ENCODE peak calls at places on chromosomes 11 and 22, in eight cellular contexts. P is ovary, L is fibroblast of lung, Z is MM.1S, U is tibial artery, I is cardiac muscle cell, Y is body of pancreas, T is DND-41. J is an unnamed sample.
A peak's percentile ranks its signal among the peaks of the same experiment; 100 is the strongest.

GRCh38 chr11:3222941-3223905 is 4.6 kb upstream of the MRGPRG start:
- DNase-seq in P (no peak), L (no peak), Z (peak; percentile 86), U (peak; percentile 60), I (no peak), Y (no peak), T (peak; percentile 83), J (no peak)

GRCh38 chr11:2777871-2778629 is 78.3 kb upstream of the KCNQ1OT1 start:
- DNase-seq in P (peak; percentile 43), L (no peak), Z (peak; percentile 64), U (peak; percentile 67), I (no peak), Y (peak; percentile 24), T (no peak), J (no peak)

GRCh38 chr11:60919956-60920355 is 4.3 kb upstream of the TMEM132A start:
- DNase-seq in P (no peak), L (no peak), Z (no peak), U (no peak), I (peak; percentile 45), Y (no peak), T (no peak), J (no peak)

GRCh38 chr22:48783821-48784266 is 1043.8 kb downstream of the BRD1 start:
- DNase-seq in P (no peak), L (no peak), Z (no peak), U (peak; percentile 37), I (no peak), Y (no peak), T (no peak), J (no peak)

GRCh38 chr11:127791844-127792243 is 791.3 kb upstream of the KIRREL3 start:
- DNase-seq in P (no peak), L (no peak), Z (no peak), U (no peak), I (no peak), Y (no peak), T (no peak), J (no peak)

GRCh38 chr22:44497218-44497903 is 672 bp downstream of the RTL6 start:
- DNase-seq in P (peak; percentile 25), L (peak; percentile 70), Z (no peak), U (no peak), I (peak; percentile 45), Y (peak; percentile 25), T (peak; percentile 18), J (no peak)

GRCh38 chr11:8566613-8567210 is 27.3 kb downstream of the STK33 start:
- DNase-seq in P (no peak), L (peak; percentile 73), Z (peak; percentile 52), U (no peak), I (peak; percentile 62), Y (no peak), T (no peak), J (no peak)

GRCh38 chr22:46134111-46134705 is 16.1 kb upstream of the PPARA start:
- DNase-seq in P (no peak), L (no peak), Z (no peak), U (no peak), I (no peak), Y (no peak), T (no peak), J (no peak)

GRCh38 chr22:26377170-26377825 is 51.8 kb upstream of the ASPHD2 start:
- DNase-seq in P (no peak), L (no peak), Z (no peak), U (no peak), I (peak; percentile 10), Y (no peak), T (peak; percentile 9), J (no peak)

GRCh38 chr11:36156486-36157150 is 132.6 kb downstream of the COMMD9 start:
- DNase-seq in P (no peak), L (no peak), Z (no peak), U (no peak), I (peak; percentile 49), Y (no peak), T (no peak), J (no peak)

GRCh38 chr22:24107668-24108067 is 73.6 kb upstream of the SUSD2 start:
- DNase-seq in P (peak; percentile 87), L (peak; percentile 92), Z (no peak), U (peak; percentile 95), I (peak; percentile 89), Y (peak; percentile 76), T (no peak), J (peak; percentile 83)
- TF ChIP-seq CTCF in P (peak; percentile 22), L (peak; percentile 82), Z (no peak), U (peak; percentile 51), I (peak; percentile 56), Y (no peak), T (no peak), J (peak; percentile 57)

DNA sequence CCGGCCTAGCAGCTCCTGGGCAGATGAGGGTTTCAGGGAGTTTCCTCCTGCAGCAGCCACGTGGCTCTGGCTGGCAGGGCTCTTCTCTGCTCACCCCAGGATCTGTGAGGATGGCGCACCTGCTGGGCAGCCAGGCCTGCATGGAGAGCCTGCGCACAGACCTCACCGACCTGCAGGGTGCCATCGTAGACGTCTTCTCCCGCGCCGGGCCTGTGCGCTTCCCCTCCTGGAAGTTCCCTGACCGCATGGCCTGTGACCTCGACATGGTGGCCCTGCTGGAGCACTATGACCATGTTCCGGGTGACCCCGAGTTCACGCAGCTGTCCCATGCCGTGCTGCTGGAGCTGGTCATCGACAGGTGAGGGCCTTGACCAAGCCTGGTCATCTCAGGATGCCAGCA is 9.1 kb downstream of the CCDC157 start:
- DNase-seq in P (no peak), L (no peak), Z (no peak), U (no peak), I (no peak), Y (no peak), T (no peak), J (no peak)
- H3K4me1 ChIP-seq in P (no peaks in the 10 kb centered on the region), L (no peaks in the 10 kb centered on the region), Z (no peaks in the 10 kb centered on the region), U (no peaks in the 10 kb centered on the region), I (no peaks in the 10 kb centered on the region), Y (no peaks in the 10 kb centered on the region), T (peaks cover 5% of the 10 kb centered on the region), J (no peaks in the 10 kb centered on the region)

DNA sequence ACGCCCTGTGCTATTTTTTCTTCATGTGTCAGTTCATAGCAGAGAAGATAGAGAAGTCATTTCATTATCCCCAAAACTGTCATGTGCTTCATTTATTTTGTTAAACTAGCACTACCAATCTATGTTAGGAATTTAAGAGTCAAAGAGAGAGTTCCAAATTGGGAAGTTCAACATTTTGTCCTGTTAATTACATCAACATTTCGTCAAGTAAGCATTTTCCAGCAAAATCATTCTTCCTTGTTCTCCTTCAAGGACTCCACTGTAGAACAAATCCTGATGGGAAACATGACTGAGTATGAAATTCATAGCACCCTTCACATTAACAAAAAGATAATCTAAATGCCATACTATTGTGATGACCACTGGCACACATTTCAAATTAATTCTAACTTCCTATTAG is 59.1 kb downstream of the PACSIN2 start:
- DNase-seq in P (no peak), L (no peak), Z (no peak), U (no peak), I (no peak), Y (no peak), T (no peak), J (no peak)
- H3K27me3 ChIP-seq in P (no peaks in the 10 kb centered on the region), L (no peaks in the 10 kb centered on the region), Z (no peaks in the 10 kb centered on the region), U (no peaks in the 10 kb centered on the region), I (no peaks in the 10 kb centered on the region), Y (no peaks in the 10 kb centered on the region), T (no peaks in the 10 kb centered on the region), J (no peaks in the 10 kb centered on the region)

GRCh38 chr22:50525991-50526848 is 822 bp upstream of the SCO2 start:
- DNase-seq in P (peak; percentile 74), L (peak; percentile 72), Z (peak; percentile 80), U (peak; percentile 89), I (peak; percentile 84), Y (peak; percentile 83), T (peak; percentile 92), J (peak; percentile 87)

GRCh38 chr22:50526849-50527801 is 1.7 kb upstream of the SCO2 start:
- DNase-seq in P (no peak), L (peak; percentile 35), Z (no peak), U (peak; percentile 81), I (peak; percentile 67), Y (no peak), T (peak; percentile 50), J (peak; percentile 64)

GRCh38 chr22:50524664-50525103 is 714 bp downstream of the SCO2 start:
- DNase-seq in P (no peak), L (no peak), Z (peak; percentile 36), U (no peak), I (no peak), Y (no peak), T (peak; percentile 62), J (no peak)

GRCh38 chr22:50523806-50524663 is 1.4 kb downstream of the SCO2 start:
- DNase-seq in P (no peak), L (no peak), Z (no peak), U (no peak), I (no peak), Y (no peak), T (no peak), J (no peak)

DNA sequence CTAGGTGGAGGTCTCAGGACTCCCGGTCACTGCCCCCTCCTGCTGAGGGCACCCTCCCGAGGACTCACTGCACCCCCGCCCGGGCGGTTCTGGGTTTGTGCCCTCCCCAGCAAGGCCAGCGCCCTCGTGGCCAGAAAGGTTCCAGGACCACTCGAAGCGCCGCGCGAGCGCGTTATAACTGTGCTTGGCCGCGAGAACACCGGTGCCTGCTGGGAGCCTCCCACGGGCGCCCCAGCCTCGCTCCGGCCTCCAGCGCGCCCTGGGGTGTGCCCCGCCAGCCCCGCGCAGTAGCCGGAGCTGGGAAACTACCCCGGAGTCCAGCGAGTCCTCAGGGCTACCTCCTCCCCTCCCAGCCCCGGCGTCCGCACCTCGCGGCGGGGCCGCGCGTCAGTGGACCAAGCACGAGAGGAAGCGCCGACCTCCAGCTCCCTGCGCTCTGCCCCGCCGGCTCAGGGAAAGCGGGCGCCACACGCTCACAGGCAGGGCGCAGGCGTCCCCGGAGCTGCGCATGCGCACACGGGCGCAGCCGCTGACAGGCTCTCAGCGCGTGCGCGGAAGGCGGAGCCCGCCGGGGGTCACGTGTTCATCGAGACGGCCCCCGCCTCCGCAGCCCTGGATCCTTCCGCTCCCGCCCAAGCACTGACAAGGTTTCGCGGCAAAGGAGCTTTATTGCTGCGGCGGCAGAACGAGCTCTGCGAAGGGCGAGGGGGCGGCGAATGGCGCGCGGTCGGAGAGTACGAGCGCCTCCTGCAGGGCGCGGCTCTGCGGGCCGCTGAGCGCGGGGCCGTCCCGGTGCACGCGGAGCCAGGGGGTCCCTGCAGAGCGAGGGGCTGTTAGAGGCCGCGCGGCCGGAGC is at the start of gene SCO2:
- DNase-seq in P (peak; percentile 96), L (peak; percentile 97), Z (peak; percentile 97), U (peak; percentile 97), I (peak; percentile 98), Y (peak; percentile 98), T (peak; percentile 98), J (peak; percentile 96)
- TF ChIP-seq CTCF in P (peak; percentile 65), L (no peak), Z (peak; percentile 42), U (peak; percentile 39), I (peak; percentile 45), Y (no peak), T (peak; percentile 70), J (peak; percentile 53)

DNA sequence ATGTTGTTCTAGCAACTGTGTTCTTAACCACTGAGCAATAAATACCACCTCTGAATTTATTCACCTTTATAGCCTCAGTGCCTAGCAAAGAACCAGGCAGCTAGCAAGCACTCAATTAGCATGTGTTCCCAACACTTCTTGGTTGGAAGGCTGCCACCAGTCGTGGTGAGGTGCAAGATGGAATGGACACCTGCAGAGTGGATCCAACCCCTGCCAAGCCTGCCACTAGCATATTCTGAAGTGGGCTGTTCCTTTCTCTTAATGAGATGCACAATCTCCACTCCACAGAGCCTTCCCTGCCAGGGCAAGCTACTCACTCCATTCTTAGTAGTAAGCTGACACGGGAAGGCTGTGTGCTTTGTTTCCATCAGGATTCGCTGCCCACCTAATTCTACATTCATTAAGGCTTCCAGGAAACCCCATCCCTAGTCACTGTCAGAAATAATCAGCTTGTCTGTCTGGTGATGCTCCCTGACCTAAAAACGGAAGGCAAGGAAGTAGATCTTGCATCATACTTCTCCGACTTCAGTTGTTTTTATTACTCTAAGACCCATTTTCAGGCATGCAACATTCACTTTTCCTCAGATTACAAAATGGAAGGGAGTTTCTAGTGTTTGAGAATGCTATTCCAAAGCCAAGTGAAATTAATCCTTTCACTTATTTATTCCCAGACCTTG is 128.1 kb downstream of the TENM4 start:
- DNase-seq in P (no peak), L (peak; percentile 53), Z (no peak), U (no peak), I (peak; percentile 7), Y (no peak), T (no peak), J (no peak)
- H3K4me1 ChIP-seq in P (peaks cover 8% of the 10 kb centered on the region), L (no peaks in the 10 kb centered on the region), Z (no peaks in the 10 kb centered on the region), U (no peaks in the 10 kb centered on the region), I (peaks cover 4% of the 10 kb centered on the region), Y (no peaks in the 10 kb centered on the region), T (no peaks in the 10 kb centered on the region), J (no peaks in the 10 kb centered on the region)